ENCODE peak calls at places on chromosomes 6 and 20, in eight cellular contexts. E is thoracic aorta; O is stimulated activated CD4-positive, alpha-beta T cell treated with anti-CD3 and anti-CD28 coated beads, Interleukin-2, amount 100 ng/mL, for 48 hours; P is aorta; T is activated gamma-delta T cell treated with anti-CD3 and anti-CD28 coated beads, Interleukin-2, amount 50 U/mL, for 16 hours; K is cardiac fibroblast; A is effector memory CD8-positive, alpha-beta T cell; B is RKO. J is an unnamed sample.

GRCh38 chr20:57088436-57088835 is 178.0 kb downstream of the BMP7 start:
- DNase-seq in E (no peak), O (no peak), P (no peak), T (no peak), K (no peak), A (no peak), B (no peak), J (no peak)

GRCh38 chr6:144899161-144899560 is 614.0 kb downstream of the UTRN start:
- DNase-seq in E (no peak), O (no peak), P (no peak), T (no peak), K (peak; percentile 45), A (no peak), B (no peak), J (no peak)

GRCh38 chr6:56803594-56803993 is 151.3 kb upstream of the BEND6 start:
- DNase-seq in E (no peak), O (no peak), P (no peak), T (no peak), K (peak; percentile 78), A (no peak), B (no peak), J (no peak)

GRCh38 chr20:50744143-50744792 is 12.9 kb downstream of the PARD6B start:
- DNase-seq in E (peak; percentile 27), O (no peak), P (peak; percentile 71), T (no peak), K (peak; percentile 93), A (no peak), B (peak; percentile 52), J (no peak)

GRCh38 chr6:87334683-87335082 is 5.6 kb upstream of the GJB7 start:
- DNase-seq in E (no peak), O (no peak), P (no peak), T (no peak), K (peak; percentile 60), A (no peak), B (no peak), J (no peak)

GRCh38 chr6:33787954-33788693 is 806 bp downstream of the LEMD2 start:
- DNase-seq in E (no peak), O (peak; percentile 37), P (peak; percentile 90), T (peak; percentile 38), K (peak; percentile 88), A (peak; percentile 40), B (peak; percentile 82), J (peak; percentile 62)

GRCh38 chr6:44548319-44548718 is 160.8 kb downstream of the CDC5L start:
- DNase-seq in E (no peak), O (no peak), P (no peak), T (no peak), K (no peak), A (no peak), B (no peak), J (no peak)

GRCh38 chr6:167932468-167933276 is 64.8 kb upstream of the KIF25 start:
- DNase-seq in E (no peak), O (no peak), P (no peak), T (no peak), K (no peak), A (no peak), B (no peak), J (no peak)

GRCh38 chr6:14129572-14129971 is 12.0 kb downstream of the CD83 start:
- DNase-seq in E (no peak), O (no peak), P (no peak), T (no peak), K (peak; percentile 83), A (no peak), B (peak; percentile 16), J (no peak)

GRCh38 chr6:71473908-71474307 is 185.3 kb downstream of the OGFRL1 start:
- DNase-seq in E (peak; percentile 64), O (no peak), P (peak; percentile 83), T (no peak), K (peak; percentile 94), A (no peak), B (peak; percentile 70), J (no peak)

GRCh38 chr6:34571388-34571787 is 15.3 kb upstream of the SPDEF start:
- DNase-seq in E (no peak), O (no peak), P (no peak), T (no peak), K (peak; percentile 26), A (no peak), B (no peak), J (no peak)